ENCODE peak calls at places on chromosomes 16 and 17, in five cellular contexts. One of them, this sample, is unnamed.

GRCh38 chr16:66662445-66663194 is 33.9 kb downstream of the CMTM4 start:
- DNase-seq in anterior cingulate cortex: no peak
- DNase-seq in erythroblast: peak; percentile 7
- DNase-seq in activated CD4-positive, CD25-positive, alpha-beta regulatory T cell: no peak
- DNase-seq in left cardiac atrium: no peak
- DNase-seq in this sample: no peak

GRCh38 chr16:71467810-71468209 is 5.8 kb upstream of the ZNF23 start:
- DNase-seq in anterior cingulate cortex: no peak
- DNase-seq in erythroblast: peak; percentile 60
- DNase-seq in activated CD4-positive, CD25-positive, alpha-beta regulatory T cell: peak; percentile 16
- DNase-seq in left cardiac atrium: no peak
- DNase-seq in this sample: no peak

GRCh38 chr17:56939869-56940484 is 20.9 kb downstream of the COIL start:
- DNase-seq in anterior cingulate cortex: no peak
- DNase-seq in erythroblast: peak; percentile 66
- DNase-seq in activated CD4-positive, CD25-positive, alpha-beta regulatory T cell: no peak
- DNase-seq in left cardiac atrium: no peak
- DNase-seq in this sample: no peak

GRCh38 chr17:79915850-79916430 is 76.7 kb upstream of the CBX4 start:
- DNase-seq in anterior cingulate cortex: no peak
- DNase-seq in erythroblast: peak; percentile 42
- DNase-seq in activated CD4-positive, CD25-positive, alpha-beta regulatory T cell: no peak
- DNase-seq in left cardiac atrium: no peak
- DNase-seq in this sample: no peak

GRCh38 chr17:39177256-39177655 is 11.3 kb upstream of the ARL5C start:
- DNase-seq in anterior cingulate cortex: no peak
- DNase-seq in erythroblast: no peak
- DNase-seq in activated CD4-positive, CD25-positive, alpha-beta regulatory T cell: no peak
- DNase-seq in left cardiac atrium: no peak
- DNase-seq in this sample: no peak

GRCh38 chr17:17079761-17080160 is 37.5 kb downstream of the MPRIP start:
- DNase-seq in anterior cingulate cortex: no peak
- DNase-seq in erythroblast: no peak
- DNase-seq in activated CD4-positive, CD25-positive, alpha-beta regulatory T cell: no peak
- DNase-seq in left cardiac atrium: peak; percentile 54
- DNase-seq in this sample: no peak

GRCh38 chr16:35506898-35507194 is 2047.4 kb downstream of the TP53TG3F start:
- DNase-seq in anterior cingulate cortex: no peak
- DNase-seq in erythroblast: no peak
- DNase-seq in activated CD4-positive, CD25-positive, alpha-beta regulatory T cell: no peak
- DNase-seq in left cardiac atrium: no peak
- DNase-seq in this sample: no peak

GRCh38 chr17:79943354-79944241 is 92.1 kb downstream of the TBC1D16 start:
- DNase-seq in anterior cingulate cortex: no peak
- DNase-seq in erythroblast: no peak
- DNase-seq in activated CD4-positive, CD25-positive, alpha-beta regulatory T cell: no peak
- DNase-seq in left cardiac atrium: peak; percentile 14
- DNase-seq in this sample: no peak

GRCh38 chr17:39217734-39218369 is 7.9 kb downstream of the STAC2 start:
- DNase-seq in anterior cingulate cortex: no peak
- DNase-seq in erythroblast: no peak
- DNase-seq in activated CD4-positive, CD25-positive, alpha-beta regulatory T cell: no peak
- DNase-seq in left cardiac atrium: no peak
- DNase-seq in this sample: no peak

GRCh38 chr16:49012961-49013726 is 268.5 kb downstream of the CBLN1 start:
- DNase-seq in anterior cingulate cortex: peak; percentile 32
- DNase-seq in erythroblast: no peak
- DNase-seq in activated CD4-positive, CD25-positive, alpha-beta regulatory T cell: no peak
- DNase-seq in left cardiac atrium: peak; percentile 33
- DNase-seq in this sample: no peak

GRCh38 chr16:2856061-2856670 is 1.8 kb downstream of the PRSS22 start:
- DNase-seq in anterior cingulate cortex: no peak
- DNase-seq in erythroblast: no peak
- DNase-seq in activated CD4-positive, CD25-positive, alpha-beta regulatory T cell: no peak
- DNase-seq in left cardiac atrium: no peak
- DNase-seq in this sample: no peak

GRCh38 chr17:1529863-1530262 is 13.5 kb upstream of the INPP5K start:
- DNase-seq in anterior cingulate cortex: no peak
- DNase-seq in erythroblast: no peak
- DNase-seq in activated CD4-positive, CD25-positive, alpha-beta regulatory T cell: no peak
- DNase-seq in left cardiac atrium: no peak
- DNase-seq in this sample: no peak

GRCh38 chr17:927611-928461 is 51.7 kb downstream of the NXN start:
- DNase-seq in anterior cingulate cortex: no peak
- DNase-seq in erythroblast: no peak
- DNase-seq in activated CD4-positive, CD25-positive, alpha-beta regulatory T cell: no peak
- DNase-seq in left cardiac atrium: no peak
- DNase-seq in this sample: peak; percentile 85

GRCh38 chr16:21101631-21102420 is 48.8 kb downstream of the DNAH3 start:
- DNase-seq in anterior cingulate cortex: no peak
- DNase-seq in erythroblast: peak; percentile 16
- DNase-seq in activated CD4-positive, CD25-positive, alpha-beta regulatory T cell: no peak
- DNase-seq in left cardiac atrium: peak; percentile 34
- DNase-seq in this sample: no peak

GRCh38 chr16:68367034-68367433 is 56.2 kb downstream of the PRMT7 start:
- DNase-seq in anterior cingulate cortex: no peak
- DNase-seq in erythroblast: peak; percentile 56
- DNase-seq in activated CD4-positive, CD25-positive, alpha-beta regulatory T cell: no peak
- DNase-seq in left cardiac atrium: no peak
- DNase-seq in this sample: no peak

GRCh38 chr16:12551530-12551929 is 252.2 kb downstream of the CPPED1 start:
- DNase-seq in anterior cingulate cortex: no peak
- DNase-seq in erythroblast: no peak
- DNase-seq in activated CD4-positive, CD25-positive, alpha-beta regulatory T cell: no peak
- DNase-seq in left cardiac atrium: no peak
- DNase-seq in this sample: no peak

GRCh38 chr17:40857535-40857934 is 9.5 kb downstream of the KRT12 start:
- DNase-seq in anterior cingulate cortex: no peak
- DNase-seq in erythroblast: no peak
- DNase-seq in activated CD4-positive, CD25-positive, alpha-beta regulatory T cell: no peak
- DNase-seq in left cardiac atrium: no peak
- DNase-seq in this sample: no peak

GRCh38 chr17:48244121-48244711 is 136.7 kb downstream of the SNX11 start:
- DNase-seq in anterior cingulate cortex: no peak
- DNase-seq in erythroblast: no peak
- DNase-seq in activated CD4-positive, CD25-positive, alpha-beta regulatory T cell: no peak
- DNase-seq in left cardiac atrium: no peak
- DNase-seq in this sample: no peak

GRCh38 chr16:67177743-67178699 is 5.7 kb downstream of the MATCAP1 start:
- DNase-seq in anterior cingulate cortex: peak; percentile 41
- DNase-seq in erythroblast: peak; percentile 54
- DNase-seq in activated CD4-positive, CD25-positive, alpha-beta regulatory T cell: no peak
- DNase-seq in left cardiac atrium: peak; percentile 70
- DNase-seq in this sample: no peak

GRCh38 chr17:10266477-10266876 is 68.1 kb upstream of the GAS7 start:
- DNase-seq in anterior cingulate cortex: no peak
- DNase-seq in erythroblast: no peak
- DNase-seq in activated CD4-positive, CD25-positive, alpha-beta regulatory T cell: no peak
- DNase-seq in left cardiac atrium: no peak
- DNase-seq in this sample: no peak

GRCh38 chr16:28531777-28532744 is 6.7 kb downstream of the NUPR1 start:
- DNase-seq in anterior cingulate cortex: no peak
- DNase-seq in erythroblast: no peak
- DNase-seq in activated CD4-positive, CD25-positive, alpha-beta regulatory T cell: no peak
- DNase-seq in left cardiac atrium: peak; percentile 81
- DNase-seq in this sample: no peak

GRCh38 chr17:64739316-64740058 is 77.4 kb upstream of the SMURF2 start:
- DNase-seq in anterior cingulate cortex: no peak
- DNase-seq in erythroblast: no peak
- DNase-seq in activated CD4-positive, CD25-positive, alpha-beta regulatory T cell: no peak
- DNase-seq in left cardiac atrium: peak; percentile 33
- DNase-seq in this sample: no peak

GRCh38 chr16:66857437-66857836 is 13.2 kb downstream of the CA7 start:
- DNase-seq in anterior cingulate cortex: no peak
- DNase-seq in erythroblast: no peak
- DNase-seq in activated CD4-positive, CD25-positive, alpha-beta regulatory T cell: no peak
- DNase-seq in left cardiac atrium: no peak
- DNase-seq in this sample: no peak

GRCh38 chr16:84115919-84116719 is 623 bp downstream of the MBTPS1 start:
- DNase-seq in anterior cingulate cortex: no peak
- DNase-seq in erythroblast: peak; percentile 87
- DNase-seq in activated CD4-positive, CD25-positive, alpha-beta regulatory T cell: no peak
- DNase-seq in left cardiac atrium: peak; percentile 42
- DNase-seq in this sample: no peak